ENCODE peak calls at places on chromosomes 1 and 21, in six cellular contexts. One of them, this sample, is unnamed.

GRCh38 chr1:218478336-218478735 is 133.2 kb downstream of the TGFB2 start:
- DNase-seq in GM12865: no peak
- DNase-seq in activated CD4-positive, alpha-beta T cell treated with anti-CD3 and anti-CD28 coated beads, Interleukin-2, amount 50 U/mL, for 1 hour: no peak
- DNase-seq in hippocampal formation: no peak
- DNase-seq in fibroblast of lung: no peak
- DNase-seq in T-cell: no peak
- DNase-seq in this sample: no peak

GRCh38 chr21:43585924-43586411 is 73.3 kb downstream of the HSF2BP start:
- DNase-seq in fibroblast of lung: peak; percentile 100
- DNase-seq in activated CD4-positive, alpha-beta T cell treated with anti-CD3 and anti-CD28 coated beads, Interleukin-2, amount 50 U/mL, for 1 hour: no peak
- DNase-seq in T-cell: no peak
- DNase-seq in GM12865: no peak
- DNase-seq in hippocampal formation: no peak
- DNase-seq in this sample: peak; percentile 80

GRCh38 chr1:14140800-14141526 is 441.0 kb downstream of the PRDM2 start:
- DNase-seq in hippocampal formation: peak; percentile 41
- DNase-seq in GM12865: no peak
- DNase-seq in activated CD4-positive, alpha-beta T cell treated with anti-CD3 and anti-CD28 coated beads, Interleukin-2, amount 50 U/mL, for 1 hour: no peak
- DNase-seq in fibroblast of lung: peak; percentile 50
- DNase-seq in T-cell: no peak
- DNase-seq in this sample: no peak

GRCh38 chr21:34932233-34932632 is 116.9 kb downstream of the RUNX1 start:
- DNase-seq in fibroblast of lung: no peak
- DNase-seq in hippocampal formation: no peak
- DNase-seq in activated CD4-positive, alpha-beta T cell treated with anti-CD3 and anti-CD28 coated beads, Interleukin-2, amount 50 U/mL, for 1 hour: no peak
- DNase-seq in T-cell: no peak
- DNase-seq in GM12865: no peak
- DNase-seq in this sample: no peak

GRCh38 chr1:204286323-204286714 is 72.5 kb upstream of the GOLT1A start:
- DNase-seq in T-cell: no peak
- DNase-seq in hippocampal formation: no peak
- DNase-seq in fibroblast of lung: no peak
- DNase-seq in activated CD4-positive, alpha-beta T cell treated with anti-CD3 and anti-CD28 coated beads, Interleukin-2, amount 50 U/mL, for 1 hour: no peak
- DNase-seq in GM12865: no peak
- DNase-seq in this sample: no peak

GRCh38 chr21:41684381-41685245 is 82.2 kb downstream of the RIPK4 start:
- DNase-seq in T-cell: no peak
- DNase-seq in activated CD4-positive, alpha-beta T cell treated with anti-CD3 and anti-CD28 coated beads, Interleukin-2, amount 50 U/mL, for 1 hour: no peak
- DNase-seq in GM12865: no peak
- DNase-seq in fibroblast of lung: peak; percentile 82
- DNase-seq in hippocampal formation: no peak
- DNase-seq in this sample: peak; percentile 51

GRCh38 chr1:116453906-116454305 is 80.9 kb downstream of the ATP1A1 start:
- DNase-seq in activated CD4-positive, alpha-beta T cell treated with anti-CD3 and anti-CD28 coated beads, Interleukin-2, amount 50 U/mL, for 1 hour: no peak
- DNase-seq in GM12865: no peak
- DNase-seq in T-cell: no peak
- DNase-seq in fibroblast of lung: no peak
- DNase-seq in hippocampal formation: no peak
- DNase-seq in this sample: no peak

GRCh38 chr21:26115346-26115745 is 55.2 kb downstream of the APP start:
- DNase-seq in activated CD4-positive, alpha-beta T cell treated with anti-CD3 and anti-CD28 coated beads, Interleukin-2, amount 50 U/mL, for 1 hour: no peak
- DNase-seq in T-cell: no peak
- DNase-seq in hippocampal formation: no peak
- DNase-seq in fibroblast of lung: no peak
- DNase-seq in GM12865: no peak
- DNase-seq in this sample: no peak

GRCh38 chr1:198903203-198903602 is 264.4 kb downstream of the PTPRC start:
- DNase-seq in hippocampal formation: peak; percentile 73
- DNase-seq in fibroblast of lung: no peak
- DNase-seq in GM12865: no peak
- DNase-seq in activated CD4-positive, alpha-beta T cell treated with anti-CD3 and anti-CD28 coated beads, Interleukin-2, amount 50 U/mL, for 1 hour: no peak
- DNase-seq in T-cell: no peak
- DNase-seq in this sample: no peak

GRCh38 chr1:115725600-115725999 is 42.9 kb downstream of the CASQ2 start:
- DNase-seq in hippocampal formation: no peak
- DNase-seq in fibroblast of lung: no peak
- DNase-seq in GM12865: no peak
- DNase-seq in T-cell: no peak
- DNase-seq in activated CD4-positive, alpha-beta T cell treated with anti-CD3 and anti-CD28 coated beads, Interleukin-2, amount 50 U/mL, for 1 hour: no peak
- DNase-seq in this sample: no peak

GRCh38 chr1:201795066-201795465 is 33.9 kb upstream of the IPO9 start:
- DNase-seq in activated CD4-positive, alpha-beta T cell treated with anti-CD3 and anti-CD28 coated beads, Interleukin-2, amount 50 U/mL, for 1 hour: no peak
- DNase-seq in hippocampal formation: no peak
- DNase-seq in fibroblast of lung: no peak
- DNase-seq in GM12865: no peak
- DNase-seq in T-cell: no peak
- DNase-seq in this sample: no peak

GRCh38 chr1:150456161-150456647 is 31.0 kb upstream of the TARS2 start:
- DNase-seq in T-cell: no peak
- DNase-seq in fibroblast of lung: no peak
- DNase-seq in hippocampal formation: no peak
- DNase-seq in GM12865: no peak
- DNase-seq in activated CD4-positive, alpha-beta T cell treated with anti-CD3 and anti-CD28 coated beads, Interleukin-2, amount 50 U/mL, for 1 hour: no peak
- DNase-seq in this sample: no peak

GRCh38 chr21:37866027-37866426 is 50.2 kb downstream of the KCNJ6 start:
- DNase-seq in fibroblast of lung: no peak
- DNase-seq in activated CD4-positive, alpha-beta T cell treated with anti-CD3 and anti-CD28 coated beads, Interleukin-2, amount 50 U/mL, for 1 hour: no peak
- DNase-seq in hippocampal formation: no peak
- DNase-seq in GM12865: peak; percentile 16
- DNase-seq in T-cell: no peak
- DNase-seq in this sample: no peak

GRCh38 chr1:27862671-27863551 is 9.4 kb upstream of the THEMIS2 start:
- DNase-seq in GM12865: peak; percentile 61
- DNase-seq in activated CD4-positive, alpha-beta T cell treated with anti-CD3 and anti-CD28 coated beads, Interleukin-2, amount 50 U/mL, for 1 hour: no peak
- DNase-seq in hippocampal formation: peak; percentile 58
- DNase-seq in fibroblast of lung: peak; percentile 95
- DNase-seq in T-cell: no peak
- DNase-seq in this sample: peak; percentile 92

GRCh38 chr1:8796812-8797211 is 20.6 kb downstream of the RERE start:
- DNase-seq in activated CD4-positive, alpha-beta T cell treated with anti-CD3 and anti-CD28 coated beads, Interleukin-2, amount 50 U/mL, for 1 hour: no peak
- DNase-seq in T-cell: no peak
- DNase-seq in fibroblast of lung: no peak
- DNase-seq in GM12865: no peak
- DNase-seq in hippocampal formation: no peak
- DNase-seq in this sample: no peak

GRCh38 chr1:3772027-3772714 is 378 bp upstream of the SMIM1 start:
- DNase-seq in fibroblast of lung: peak; percentile 66
- DNase-seq in hippocampal formation: peak; percentile 80
- DNase-seq in T-cell: peak; percentile 81
- DNase-seq in activated CD4-positive, alpha-beta T cell treated with anti-CD3 and anti-CD28 coated beads, Interleukin-2, amount 50 U/mL, for 1 hour: peak; percentile 85
- DNase-seq in GM12865: peak; percentile 92
- DNase-seq in this sample: peak; percentile 99

GRCh38 chr1:163472267-163472666 is 150.5 kb downstream of the NUF2 start:
- DNase-seq in fibroblast of lung: peak; percentile 1
- DNase-seq in T-cell: no peak
- DNase-seq in hippocampal formation: no peak
- DNase-seq in GM12865: no peak
- DNase-seq in activated CD4-positive, alpha-beta T cell treated with anti-CD3 and anti-CD28 coated beads, Interleukin-2, amount 50 U/mL, for 1 hour: no peak
- DNase-seq in this sample: no peak

This sample was measured in AG08396.